ENCODE peak calls at places on chromosomes 13 and 19, in seven cellular contexts. One of them, this sample, is unnamed.

GRCh38 chr19:35309481-35310279 is 17.7 kb downstream of the MAG start:
- DNase-seq in BJ: no peak
- DNase-seq in dorsolateral prefrontal cortex: no peak
- DNase-seq in bronchial epithelial cell: no peak
- DNase-seq in fibroblast of mammary gland: no peak
- DNase-seq in Peyer's patch: no peak
- DNase-seq in WTC11: no peak
- DNase-seq in this sample: no peak

GRCh38 chr19:46350029-46350757 is 3.3 kb downstream of the PPP5C start:
- DNase-seq in BJ: no peak
- DNase-seq in Peyer's patch: peak
- DNase-seq in fibroblast of mammary gland: no peak
- DNase-seq in dorsolateral prefrontal cortex: no peak
- DNase-seq in bronchial epithelial cell: no peak
- DNase-seq in WTC11: no peak
- DNase-seq in this sample: no peak

GRCh38 chr19:40714519-40715299 is 2.0 kb downstream of the COQ8B start:
- DNase-seq in WTC11: peak
- DNase-seq in Peyer's patch: peak
- DNase-seq in dorsolateral prefrontal cortex: peak
- DNase-seq in BJ: no peak
- DNase-seq in bronchial epithelial cell: peak
- DNase-seq in fibroblast of mammary gland: peak
- DNase-seq in this sample: peak

GRCh38 chr13:39107484-39108040 is 69.3 kb downstream of the NHLRC3 start:
- DNase-seq in WTC11: no peak
- DNase-seq in dorsolateral prefrontal cortex: no peak
- DNase-seq in fibroblast of mammary gland: no peak
- DNase-seq in Peyer's patch: no peak
- DNase-seq in BJ: no peak
- DNase-seq in bronchial epithelial cell: no peak
- DNase-seq in this sample: no peak

GRCh38 chr19:41937976-41938375 is 9.7 kb upstream of the ERFL start:
- DNase-seq in bronchial epithelial cell: no peak
- DNase-seq in fibroblast of mammary gland: no peak
- DNase-seq in BJ: no peak
- DNase-seq in WTC11: no peak
- DNase-seq in Peyer's patch: no peak
- DNase-seq in dorsolateral prefrontal cortex: no peak
- DNase-seq in this sample: no peak

GRCh38 chr13:43405457-43405856 is 381.3 kb downstream of the ENOX1 start:
- DNase-seq in fibroblast of mammary gland: peak
- DNase-seq in Peyer's patch: no peak
- DNase-seq in dorsolateral prefrontal cortex: no peak
- DNase-seq in BJ: no peak
- DNase-seq in bronchial epithelial cell: peak
- DNase-seq in WTC11: no peak
- DNase-seq in this sample: no peak

GRCh38 chr19:34618410-34618809 is 58.5 kb downstream of the SCGB2B2 start:
- DNase-seq in BJ: no peak
- DNase-seq in bronchial epithelial cell: no peak
- DNase-seq in WTC11: no peak
- DNase-seq in Peyer's patch: no peak
- DNase-seq in fibroblast of mammary gland: no peak
- DNase-seq in dorsolateral prefrontal cortex: no peak
- DNase-seq in this sample: no peak

GRCh38 chr13:82719987-82720386 is 1162.3 kb downstream of the SLITRK1 start:
- DNase-seq in bronchial epithelial cell: no peak
- DNase-seq in dorsolateral prefrontal cortex: no peak
- DNase-seq in BJ: no peak
- DNase-seq in fibroblast of mammary gland: no peak
- DNase-seq in WTC11: no peak
- DNase-seq in Peyer's patch: no peak
- DNase-seq in this sample: no peak

GRCh38 chr13:41541142-41541938 is 84.0 kb downstream of the RGCC start:
- DNase-seq in Peyer's patch: no peak
- DNase-seq in bronchial epithelial cell: no peak
- DNase-seq in dorsolateral prefrontal cortex: no peak
- DNase-seq in BJ: no peak
- DNase-seq in WTC11: no peak
- DNase-seq in fibroblast of mammary gland: no peak
- DNase-seq in this sample: no peak

GRCh38 chr19:55600336-55601028 is 394 bp downstream of the ZNF524 start:
- DNase-seq in Peyer's patch: peak
- DNase-seq in BJ: no peak
- DNase-seq in WTC11: peak
- DNase-seq in bronchial epithelial cell: no peak
- DNase-seq in dorsolateral prefrontal cortex: no peak
- DNase-seq in fibroblast of mammary gland: no peak
- DNase-seq in this sample: no peak

GRCh38 chr13:25179011-25179410 is 6.9 kb upstream of the AMER2 start:
- DNase-seq in dorsolateral prefrontal cortex: no peak
- DNase-seq in Peyer's patch: no peak
- DNase-seq in bronchial epithelial cell: no peak
- DNase-seq in fibroblast of mammary gland: no peak
- DNase-seq in WTC11: no peak
- DNase-seq in BJ: no peak
- DNase-seq in this sample: no peak

GRCh38 chr19:48558018-48558684 is 6.2 kb downstream of the SULT2B1 start:
- DNase-seq in bronchial epithelial cell: peak
- DNase-seq in fibroblast of mammary gland: peak
- DNase-seq in WTC11: peak
- DNase-seq in dorsolateral prefrontal cortex: no peak
- DNase-seq in Peyer's patch: no peak
- DNase-seq in BJ: no peak
- DNase-seq in this sample: no peak

GRCh38 chr13:45932172-45932571 is 80.6 kb upstream of the SIAH3 start:
- DNase-seq in WTC11: no peak
- DNase-seq in dorsolateral prefrontal cortex: no peak
- DNase-seq in Peyer's patch: no peak
- DNase-seq in BJ: no peak
- DNase-seq in fibroblast of mammary gland: no peak
- DNase-seq in bronchial epithelial cell: no peak
- DNase-seq in this sample: no peak

GRCh38 chr19:48363500-48363809 is 285 bp downstream of the TMEM143 start:
- DNase-seq in WTC11: no peak
- DNase-seq in bronchial epithelial cell: no peak
- DNase-seq in fibroblast of mammary gland: peak
- DNase-seq in BJ: no peak
- DNase-seq in dorsolateral prefrontal cortex: no peak
- DNase-seq in Peyer's patch: peak
- DNase-seq in this sample: no peak

GRCh38 chr13:39879286-39880035 is 224.0 kb downstream of the COG6 start:
- DNase-seq in bronchial epithelial cell: no peak
- DNase-seq in fibroblast of mammary gland: no peak
- DNase-seq in WTC11: no peak
- DNase-seq in dorsolateral prefrontal cortex: no peak
- DNase-seq in BJ: no peak
- DNase-seq in Peyer's patch: no peak
- DNase-seq in this sample: no peak

GRCh38 chr19:53311044-53311443 is 22.5 kb upstream of the ZNF845 start:
- DNase-seq in BJ: no peak
- DNase-seq in bronchial epithelial cell: no peak
- DNase-seq in WTC11: no peak
- DNase-seq in fibroblast of mammary gland: no peak
- DNase-seq in dorsolateral prefrontal cortex: no peak
- DNase-seq in Peyer's patch: no peak
- DNase-seq in this sample: no peak

GRCh38 chr19:53311897-53312296 is 21.7 kb upstream of the ZNF845 start:
- DNase-seq in BJ: no peak
- DNase-seq in Peyer's patch: no peak
- DNase-seq in bronchial epithelial cell: no peak
- DNase-seq in dorsolateral prefrontal cortex: no peak
- DNase-seq in fibroblast of mammary gland: no peak
- DNase-seq in WTC11: no peak
- DNase-seq in this sample: no peak

GRCh38 chr19:53308339-53308811 is 25.2 kb upstream of the ZNF845 start:
- DNase-seq in fibroblast of mammary gland: peak
- DNase-seq in bronchial epithelial cell: no peak
- DNase-seq in dorsolateral prefrontal cortex: no peak
- DNase-seq in Peyer's patch: no peak
- DNase-seq in BJ: no peak
- DNase-seq in WTC11: peak
- DNase-seq in this sample: peak
- TF ChIP-seq CTCF in fibroblast of mammary gland: peak
- TF ChIP-seq CTCF in bronchial epithelial cell: peak
- TF ChIP-seq CTCF in dorsolateral prefrontal cortex: peak
- TF ChIP-seq CTCF in Peyer's patch: no peak
- TF ChIP-seq CTCF in BJ: peak
- TF ChIP-seq CTCF in WTC11: peak
- TF ChIP-seq CTCF in this sample: peak

GRCh38 chr13:102571075-102571474 is 25.7 kb upstream of the TPP2 start:
- DNase-seq in BJ: no peak
- DNase-seq in Peyer's patch: no peak
- DNase-seq in WTC11: peak
- DNase-seq in dorsolateral prefrontal cortex: no peak
- DNase-seq in bronchial epithelial cell: no peak
- DNase-seq in fibroblast of mammary gland: no peak
- DNase-seq in this sample: no peak
- TF ChIP-seq CTCF in BJ: no peak
- TF ChIP-seq CTCF in Peyer's patch: no peak
- TF ChIP-seq CTCF in WTC11: no peak
- TF ChIP-seq CTCF in dorsolateral prefrontal cortex: no peak
- TF ChIP-seq CTCF in bronchial epithelial cell: no peak
- TF ChIP-seq CTCF in fibroblast of mammary gland: peak
- TF ChIP-seq CTCF in this sample: peak

DNA sequence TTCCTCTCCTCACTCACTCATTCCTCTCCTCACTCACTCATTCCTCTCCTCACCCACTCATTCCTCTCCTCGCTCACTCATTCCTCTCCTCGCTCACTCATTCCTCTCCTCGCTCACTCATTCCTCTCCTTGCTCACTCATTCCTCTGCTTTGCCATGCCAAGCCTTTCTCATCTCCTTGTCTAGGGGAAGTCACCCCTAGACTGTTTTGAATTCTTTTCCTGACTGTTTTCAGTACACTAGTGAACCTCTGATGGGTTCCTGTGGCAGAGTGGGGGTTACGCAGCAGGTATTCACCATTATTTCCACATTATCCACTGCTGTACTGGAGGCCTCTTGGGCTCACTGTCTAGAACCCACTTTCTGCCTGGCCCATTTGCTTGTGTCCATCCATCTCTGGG is 1.2 kb downstream of the CYP4F8 start:
- DNase-seq in BJ: no peak
- DNase-seq in WTC11: no peak
- DNase-seq in fibroblast of mammary gland: no peak
- DNase-seq in dorsolateral prefrontal cortex: no peak
- DNase-seq in bronchial epithelial cell: no peak
- DNase-seq in Peyer's patch: no peak
- DNase-seq in this sample: no peak
- TF ChIP-seq CTCF in BJ: no peak
- TF ChIP-seq CTCF in WTC11: no peak
- TF ChIP-seq CTCF in fibroblast of mammary gland: no peak
- TF ChIP-seq CTCF in dorsolateral prefrontal cortex: no peak
- TF ChIP-seq CTCF in bronchial epithelial cell: no peak
- TF ChIP-seq CTCF in Peyer's patch: no peak
- TF ChIP-seq CTCF in this sample: no peak

GRCh38 chr19:13932911-13933393 is 5.3 kb downstream of the PODNL1 start:
- DNase-seq in fibroblast of mammary gland: no peak
- DNase-seq in Peyer's patch: no peak
- DNase-seq in bronchial epithelial cell: no peak
- DNase-seq in dorsolateral prefrontal cortex: no peak
- DNase-seq in BJ: no peak
- DNase-seq in WTC11: peak
- DNase-seq in this sample: no peak

GRCh38 chr19:13938361-13939027 is at the start of gene PODNL1:
- DNase-seq in Peyer's patch: no peak
- DNase-seq in fibroblast of mammary gland: peak
- DNase-seq in BJ: peak
- DNase-seq in WTC11: no peak
- DNase-seq in dorsolateral prefrontal cortex: no peak
- DNase-seq in bronchial epithelial cell: peak
- DNase-seq in this sample: no peak

GRCh38 chr19:13934785-13935109 is 3.5 kb downstream of the PODNL1 start:
- DNase-seq in WTC11: no peak
- DNase-seq in bronchial epithelial cell: no peak
- DNase-seq in dorsolateral prefrontal cortex: no peak
- DNase-seq in fibroblast of mammary gland: no peak
- DNase-seq in BJ: no peak
- DNase-seq in Peyer's patch: no peak
- DNase-seq in this sample: no peak

GRCh38 chr19:13937479-13938360 is 497 bp downstream of the PODNL1 start:
- DNase-seq in BJ: no peak
- DNase-seq in fibroblast of mammary gland: no peak
- DNase-seq in Peyer's patch: no peak
- DNase-seq in dorsolateral prefrontal cortex: no peak
- DNase-seq in WTC11: peak
- DNase-seq in bronchial epithelial cell: no peak
- DNase-seq in this sample: no peak

DNA sequence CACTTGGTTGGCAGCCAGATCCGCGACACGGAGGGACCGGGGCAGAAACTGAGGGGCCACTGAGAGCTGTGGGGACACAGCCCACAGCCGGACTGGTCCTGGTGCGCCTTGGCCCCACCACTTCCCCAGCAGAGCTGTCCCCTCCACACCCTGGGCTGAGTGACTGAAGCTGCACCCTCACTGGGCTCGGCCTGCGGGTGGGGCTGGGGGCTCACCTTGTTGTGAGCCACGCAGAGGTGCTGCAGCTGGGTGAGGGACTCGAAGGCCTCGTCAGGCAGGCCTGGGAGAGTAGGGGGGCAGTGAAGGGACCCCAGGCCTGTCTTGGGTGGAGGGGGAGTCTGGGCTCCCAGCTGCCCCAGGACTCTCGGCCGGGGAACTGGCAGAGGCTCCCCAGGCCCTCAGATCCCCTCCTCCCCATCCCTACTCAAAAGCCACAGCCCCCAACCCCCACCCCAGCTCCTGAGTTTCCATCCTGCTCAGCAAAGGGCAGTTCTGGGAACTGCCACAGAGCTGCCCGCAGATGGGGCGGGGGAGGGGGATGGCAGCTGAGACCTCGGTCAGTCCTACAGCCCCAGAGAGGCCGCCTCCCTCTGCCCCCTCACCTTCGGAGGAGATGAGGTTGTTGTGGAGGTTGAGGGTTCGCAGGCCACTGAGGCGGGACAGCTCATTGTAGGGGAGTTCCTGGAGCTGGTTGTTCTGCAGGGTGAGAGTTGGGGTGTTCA is 2.3 kb downstream of the PODNL1 start:
- DNase-seq in fibroblast of mammary gland: no peak
- DNase-seq in dorsolateral prefrontal cortex: no peak
- DNase-seq in Peyer's patch: no peak
- DNase-seq in BJ: no peak
- DNase-seq in bronchial epithelial cell: no peak
- DNase-seq in WTC11: peak
- DNase-seq in this sample: no peak
- TF ChIP-seq CTCF in fibroblast of mammary gland: no peak
- TF ChIP-seq CTCF in dorsolateral prefrontal cortex: no peak
- TF ChIP-seq CTCF in Peyer's patch: no peak
- TF ChIP-seq CTCF in BJ: no peak
- TF ChIP-seq CTCF in bronchial epithelial cell: no peak
- TF ChIP-seq CTCF in WTC11: no peak
- TF ChIP-seq CTCF in this sample: no peak

This sample was measured in neural crest cell.